ENCODE peak calls at places on chromosome 10, in ten cellular contexts. B is islet precursor cell, L is cardiac fibroblast, K is ELR, P is T-helper 2 cell, F is NCI-H1694, Q is nephron progenitor cell, T is hepatocyte, I is A549, W is T follicular helper cell. X is an unnamed sample.

GRCh38 chr10:930415-931325 is 835 bp downstream of the LARP4B start:
- DNase-seq in B (peak; percentile 79), L (peak; percentile 24), K (peak; percentile 75), P (peak; percentile 2), F (no peak), Q (peak; percentile 68), T (peak; percentile 80), I (peak; percentile 50), W (peak; percentile 5), X (peak; percentile 10)

GRCh38 chr10:119817991-119818888 is 54.4 kb downstream of the MCMBP start:
- DNase-seq in B (peak; percentile 99), L (peak; percentile 65), K (no peak), P (no peak), F (no peak), Q (peak; percentile 91), T (peak; percentile 91), I (no peak), W (peak; percentile 2), X (no peak)

GRCh38 chr10:80272793-80273522 is 16.5 kb downstream of the MAT1A start:
- DNase-seq in B (peak; percentile 65), L (peak; percentile 3), K (no peak), P (no peak), F (no peak), Q (no peak), T (peak; percentile 77), I (no peak), W (no peak), X (no peak)

GRCh38 chr10:113527181-113527580 is 25.7 kb upstream of the HABP2 start:
- DNase-seq in B (peak; percentile 50), L (peak; percentile 18), K (no peak), P (no peak), F (no peak), Q (no peak), T (no peak), I (no peak), W (no peak), X (no peak)

GRCh38 chr10:69801094-69801433 is 642 bp upstream of the COL13A1 start:
- DNase-seq in B (peak; percentile 93), L (peak; percentile 55), K (peak; percentile 81), P (no peak), F (peak; percentile 35), Q (peak; percentile 78), T (peak; percentile 80), I (peak; percentile 88), W (no peak), X (no peak)

GRCh38 chr10:75136346-75136745 is 24.9 kb downstream of the SAMD8 start:
- DNase-seq in B (no peak), L (no peak), K (peak; percentile 23), P (no peak), F (no peak), Q (no peak), T (no peak), I (no peak), W (no peak), X (no peak)

GRCh38 chr10:34049469-34049868 is 715.0 kb upstream of the NRP1 start:
- DNase-seq in B (no peak), L (peak; percentile 10), K (peak; percentile 17), P (no peak), F (no peak), Q (no peak), T (no peak), I (no peak), W (no peak), X (no peak)

GRCh38 chr10:132543916-132544743 is 6.5 kb downstream of the INPP5A start:
- DNase-seq in B (peak; percentile 49), L (no peak), K (no peak), P (no peak), F (no peak), Q (no peak), T (no peak), I (no peak), W (no peak), X (no peak)

GRCh38 chr10:80165173-80165572 is 32.6 kb downstream of the PLAC9 start:
- DNase-seq in B (peak; percentile 83), L (peak; percentile 73), K (peak; percentile 72), P (no peak), F (no peak), Q (no peak), T (no peak), I (peak; percentile 25), W (no peak), X (no peak)

GRCh38 chr10:15784662-15785300 is 65.1 kb upstream of the ITGA8 start:
- DNase-seq in B (peak; percentile 88), L (no peak), K (peak; percentile 47), P (no peak), F (no peak), Q (no peak), T (no peak), I (no peak), W (no peak), X (no peak)

GRCh38 chr10:43229208-43230061 is 37.4 kb downstream of the RASGEF1A start:
- DNase-seq in B (peak; percentile 80), L (no peak), K (no peak), P (no peak), F (no peak), Q (peak; percentile 75), T (peak; percentile 64), I (peak; percentile 55), W (no peak), X (peak; percentile 55)

GRCh38 chr10:50438049-50438936 is 185.5 kb downstream of the SGMS1 start:
- DNase-seq in B (no peak), L (no peak), K (no peak), P (no peak), F (no peak), Q (no peak), T (no peak), I (no peak), W (no peak), X (no peak)

GRCh38 chr10:87845624-87846377 is 17.5 kb downstream of the KLLN start:
- DNase-seq in B (peak; percentile 60), L (peak; percentile 78), K (peak; percentile 95), P (no peak), F (no peak), Q (no peak), T (peak; percentile 37), I (peak; percentile 48), W (no peak), X (no peak)

GRCh38 chr10:127734753-127735152 is 2.2 kb upstream of the FOXI2 start:
- DNase-seq in B (peak; percentile 57), L (no peak), K (no peak), P (no peak), F (no peak), Q (no peak), T (no peak), I (no peak), W (no peak), X (no peak)

GRCh38 chr10:72276421-72277339 is 3.0 kb downstream of the DDIT4 start:
- DNase-seq in B (peak; percentile 69), L (peak; percentile 93), K (peak; percentile 32), P (no peak), F (no peak), Q (no peak), T (peak; percentile 60), I (no peak), W (no peak), X (no peak)

GRCh38 chr10:58177362-58177947 is 90.2 kb downstream of the IPMK start:
- DNase-seq in B (no peak), L (peak; percentile 65), K (peak; percentile 60), P (no peak), F (no peak), Q (no peak), T (peak; percentile 23), I (peak; percentile 16), W (no peak), X (no peak)

GRCh38 chr10:69855346-69856163 is 53.8 kb downstream of the COL13A1 start:
- DNase-seq in B (no peak), L (no peak), K (no peak), P (no peak), F (no peak), Q (no peak), T (peak; percentile 61), I (no peak), W (no peak), X (no peak)

GRCh38 chr10:87546971-87547413 is 42.3 kb downstream of the MINPP1 start:
- DNase-seq in B (no peak), L (peak; percentile 58), K (peak; percentile 81), P (no peak), F (no peak), Q (no peak), T (no peak), I (no peak), W (no peak), X (no peak)

GRCh38 chr10:34526758-34527730 is 288.1 kb downstream of the PARD3 start:
- DNase-seq in B (peak; percentile 73), L (peak; percentile 96), K (peak; percentile 92), P (no peak), F (no peak), Q (no peak), T (peak; percentile 18), I (peak; percentile 72), W (no peak), X (no peak)

GRCh38 chr10:107409517-107409916 is 245.0 kb upstream of the SORCS1 start:
- DNase-seq in B (no peak), L (peak; percentile 44), K (peak; percentile 54), P (no peak), F (peak; percentile 7), Q (no peak), T (peak; percentile 45), I (no peak), W (no peak), X (no peak)

GRCh38 chr10:119325131-119325530 is 117.8 kb downstream of the GRK5 start:
- DNase-seq in B (no peak), L (no peak), K (no peak), P (no peak), F (no peak), Q (no peak), T (no peak), I (no peak), W (no peak), X (no peak)

GRCh38 chr10:16843252-16843870 is 26.1 kb upstream of the RSU1 start:
- DNase-seq in B (no peak), L (peak; percentile 90), K (peak; percentile 93), P (no peak), F (peak; percentile 75), Q (peak; percentile 23), T (peak; percentile 90), I (peak; percentile 28), W (no peak), X (no peak)

GRCh38 chr10:17353568-17353967 is 100.8 kb downstream of the ST8SIA6 start:
- DNase-seq in B (no peak), L (no peak), K (peak; percentile 74), P (no peak), F (no peak), Q (no peak), T (no peak), I (no peak), W (no peak), X (no peak)

X was measured in effector memory CD8-positive, alpha-beta T cell.